ENCODE peak calls at places on chromosomes 5 and 9, in ten cellular contexts. H is AG04449, D is uterus, X is psoas muscle, F is lower leg skin, E is BE2C, B is MM.1S, Y is lower lobe of right lung, L is gastrocnemius medialis, M is omental fat pad. R is an unnamed sample.

GRCh38 chr9:99876190-99876589 is 30.3 kb upstream of the STX17 start:
- DNase-seq in H (no peak), D (no peak), X (no peak), F (no peak), E (no peak), B (no peak), Y (no peak), L (no peak), M (no peak), R (no peak)

GRCh38 chr9:35858428-35858827 is 11.8 kb downstream of the OR13J1 start:
- DNase-seq in H (no peak), D (no peak), X (no peak), F (no peak), E (no peak), B (no peak), Y (no peak), L (no peak), M (no peak), R (no peak)

GRCh38 chr5:131171276-131171815 is 602 bp downstream of the LYRM7 start:
- DNase-seq in H (no peak), D (no peak), X (no peak), F (no peak), E (no peak), B (peak), Y (no peak), L (no peak), M (no peak), R (no peak)

GRCh38 chr5:132362086-132362485 is 7.4 kb upstream of the SLC22A5 start:
- DNase-seq in H (no peak), D (no peak), X (no peak), F (no peak), E (no peak), B (no peak), Y (no peak), L (no peak), M (no peak), R (no peak)

GRCh38 chr9:2802494-2802921 is 41.4 kb downstream of the PUM3 start:
- DNase-seq in H (peak), D (no peak), X (no peak), F (no peak), E (no peak), B (no peak), Y (no peak), L (no peak), M (no peak), R (no peak)

GRCh38 chr5:1208743-1209551 is 7.6 kb downstream of the SLC6A19 start:
- DNase-seq in H (no peak), D (no peak), X (peak), F (no peak), E (no peak), B (no peak), Y (peak), L (no peak), M (no peak), R (peak)

GRCh38 chr9:81621785-81622243 is 67.5 kb downstream of the TLE1 start:
- DNase-seq in H (no peak), D (no peak), X (no peak), F (no peak), E (no peak), B (no peak), Y (no peak), L (no peak), M (no peak), R (no peak)

GRCh38 chr5:78295035-78295961 is 800 bp upstream of the AP3B1 start:
- DNase-seq in H (no peak), D (peak), X (peak), F (peak), E (peak), B (peak), Y (peak), L (peak), M (no peak), R (peak)

GRCh38 chr9:121557581-121558422 is 58.2 kb upstream of the GGTA1 start:
- DNase-seq in H (peak), D (peak), X (peak), F (peak), E (no peak), B (no peak), Y (peak), L (peak), M (no peak), R (peak)

GRCh38 chr9:89527084-89527483 is 29.2 kb upstream of the SEMA4D start:
- DNase-seq in H (no peak), D (no peak), X (peak), F (no peak), E (no peak), B (no peak), Y (peak), L (no peak), M (no peak), R (no peak)

GRCh38 chr9:127858041-127858512 is 3.6 kb upstream of the ENG start:
- DNase-seq in H (no peak), D (peak), X (peak), F (no peak), E (peak), B (no peak), Y (no peak), L (no peak), M (no peak), R (no peak)

GRCh38 chr5:17219006-17219422 is 1.6 kb downstream of the BASP1 start:
- DNase-seq in H (no peak), D (no peak), X (no peak), F (no peak), E (peak), B (no peak), Y (no peak), L (no peak), M (no peak), R (peak)

GRCh38 chr9:114366334-114367128 is 21.3 kb downstream of the AKNA start:
- DNase-seq in H (peak), D (no peak), X (no peak), F (no peak), E (no peak), B (peak), Y (no peak), L (no peak), M (no peak), R (no peak)

GRCh38 chr9:136672431-136673087 is 9.8 kb downstream of the EGFL7 start:
- DNase-seq in H (no peak), D (no peak), X (no peak), F (no peak), E (no peak), B (no peak), Y (no peak), L (no peak), M (no peak), R (no peak)

GRCh38 chr9:133701321-133701980 is 36.7 kb downstream of the SARDH start:
- DNase-seq in H (no peak), D (peak), X (no peak), F (no peak), E (peak), B (no peak), Y (peak), L (no peak), M (no peak), R (no peak)

GRCh38 chr5:109580225-109580624 is 109.5 kb upstream of the MAN2A1 start:
- DNase-seq in H (no peak), D (no peak), X (no peak), F (no peak), E (no peak), B (no peak), Y (no peak), L (no peak), M (no peak), R (no peak)
- TF ChIP-seq CTCF in H (no peak), D (no peak), X (no peak), F (no peak), E (no peak), B (no peak), Y (no peak), L (no peak), M (no peak), R (no peak)

GRCh38 chr5:146703899-146704298 is 174.7 kb downstream of the PPP2R2B start:
- DNase-seq in H (no peak), D (no peak), X (no peak), F (no peak), E (no peak), B (no peak), Y (no peak), L (no peak), M (no peak), R (no peak)

GRCh38 chr5:146704949-146705665 is 173.4 kb downstream of the PPP2R2B start:
- DNase-seq in H (no peak), D (no peak), X (no peak), F (no peak), E (no peak), B (no peak), Y (no peak), L (no peak), M (no peak), R (no peak)

GRCh38 chr5:146707316-146707715 is 171.2 kb downstream of the PPP2R2B start:
- DNase-seq in H (no peak), D (no peak), X (no peak), F (no peak), E (no peak), B (no peak), Y (no peak), L (no peak), M (no peak), R (no peak)

GRCh38 chr5:146703499-146703898 is 175.1 kb downstream of the PPP2R2B start:
- DNase-seq in H (no peak), D (no peak), X (no peak), F (no peak), E (no peak), B (no peak), Y (no peak), L (no peak), M (no peak), R (no peak)

DNA sequence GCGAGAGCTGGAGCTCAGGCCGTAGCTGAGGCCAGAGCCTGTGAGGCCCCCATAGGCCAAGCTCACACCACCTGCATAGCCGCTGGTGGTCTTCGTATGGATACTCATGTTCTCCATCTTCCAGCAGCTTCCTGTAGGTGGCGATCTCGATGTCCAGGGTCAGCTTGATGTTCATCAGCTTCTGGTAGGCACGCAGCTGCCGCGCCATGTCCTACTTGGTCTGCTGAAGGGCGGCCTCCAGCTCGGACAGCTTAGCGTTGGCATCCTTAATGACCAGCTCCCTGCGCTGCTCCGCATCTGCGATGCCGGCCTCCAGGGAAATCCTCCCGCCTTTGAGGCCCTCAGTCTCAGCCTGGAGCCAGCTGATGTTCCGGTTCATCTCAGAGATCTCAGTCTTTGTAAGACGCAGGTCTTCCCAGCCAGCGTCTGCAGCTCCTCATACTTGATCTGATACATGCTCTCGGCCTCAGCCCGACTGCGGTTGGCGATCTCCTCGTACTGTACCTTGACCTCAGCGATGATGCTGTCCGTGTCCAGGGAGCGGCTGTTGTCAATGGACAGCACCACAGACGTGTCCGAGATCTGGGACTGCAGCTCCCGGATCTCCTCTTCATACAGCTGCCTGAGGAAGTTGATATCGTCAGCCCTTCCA is 172.1 kb downstream of the PPP2R2B start:
- DNase-seq in H (no peak), D (no peak), X (no peak), F (no peak), E (peak), B (no peak), Y (peak), L (no peak), M (no peak), R (no peak)
- TF ChIP-seq CTCF in H (no peak), D (no peak), X (no peak), F (no peak), E (peak), B (no peak), Y (no peak), L (no peak), M (no peak), R (no peak)

DNA sequence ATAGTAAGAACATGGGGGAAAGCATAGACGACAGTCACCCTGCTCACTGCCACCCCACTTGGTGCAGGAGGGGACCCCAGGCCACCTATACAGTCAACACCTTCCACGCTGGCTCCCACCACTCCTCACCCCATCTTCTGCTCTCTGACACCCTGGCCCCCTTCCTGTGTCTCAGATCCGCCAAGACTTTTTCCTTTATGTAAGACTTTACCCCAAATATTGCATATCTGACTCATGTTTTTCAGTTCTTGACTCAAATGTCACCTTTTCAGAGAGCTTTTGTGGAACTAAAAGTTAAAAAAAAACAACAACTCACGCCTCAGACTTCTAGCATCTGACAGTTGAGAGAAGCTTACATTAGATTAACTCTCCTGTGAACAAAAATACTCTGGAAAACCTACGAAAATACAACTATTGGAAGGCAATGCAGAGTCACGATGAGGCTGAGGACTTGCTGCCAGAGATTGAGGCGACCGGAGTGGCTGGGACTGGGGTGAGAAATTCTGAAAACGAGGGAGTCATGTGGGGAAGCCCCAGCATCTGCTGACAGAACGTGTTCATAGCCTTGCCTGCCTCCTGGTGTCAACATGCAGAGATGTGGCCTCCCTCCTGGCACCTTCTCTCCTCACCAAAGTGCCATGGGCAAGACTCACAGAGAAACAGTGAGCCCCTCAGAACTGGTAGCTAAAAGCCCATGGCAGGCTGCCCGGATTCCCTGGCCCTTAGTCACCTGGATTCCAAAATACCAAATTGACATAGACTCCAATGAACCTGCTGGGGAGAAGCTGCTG is 22.4 kb upstream of the FCN2 start:
- DNase-seq in H (no peak), D (no peak), X (no peak), F (no peak), E (peak), B (no peak), Y (no peak), L (no peak), M (no peak), R (no peak)
- TF ChIP-seq CTCF in H (peak), D (no peak), X (no peak), F (no peak), E (no peak), B (no peak), Y (no peak), L (no peak), M (no peak), R (no peak)

DNA sequence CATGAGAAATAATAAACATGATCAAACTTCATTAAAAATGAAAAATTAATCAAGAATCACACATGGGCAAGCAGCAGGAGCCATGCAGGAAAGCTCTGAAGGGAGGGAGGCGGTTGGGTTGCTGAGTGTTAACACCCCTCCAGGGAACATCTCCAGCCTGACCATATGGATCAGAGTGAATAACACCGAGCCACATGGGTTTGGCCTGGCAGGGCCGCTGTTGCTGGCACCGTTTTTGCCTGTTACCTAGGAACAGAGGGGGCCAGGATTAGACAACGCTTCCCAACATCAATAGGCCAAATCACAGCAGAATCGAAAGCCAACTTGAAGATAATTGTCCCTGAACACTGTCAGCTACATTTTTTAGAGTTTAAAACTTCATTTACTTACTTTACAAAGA is 160.2 kb downstream of the DENND1A start:
- DNase-seq in H (no peak), D (no peak), X (no peak), F (no peak), E (peak), B (no peak), Y (no peak), L (no peak), M (no peak), R (no peak)
- TF ChIP-seq CTCF in H (no peak), D (no peak), X (no peak), F (no peak), E (no peak), B (no peak), Y (no peak), L (no peak), M (no peak), R (no peak)

GRCh38 chr5:125349432-125349831 is 603.0 kb upstream of the ZNF608 start:
- DNase-seq in H (no peak), D (no peak), X (no peak), F (no peak), E (no peak), B (no peak), Y (no peak), L (no peak), M (no peak), R (no peak)
- TF ChIP-seq CTCF in H (no peak), D (no peak), X (no peak), F (no peak), E (no peak), B (no peak), Y (no peak), L (no peak), M (no peak), R (no peak)

DNA sequence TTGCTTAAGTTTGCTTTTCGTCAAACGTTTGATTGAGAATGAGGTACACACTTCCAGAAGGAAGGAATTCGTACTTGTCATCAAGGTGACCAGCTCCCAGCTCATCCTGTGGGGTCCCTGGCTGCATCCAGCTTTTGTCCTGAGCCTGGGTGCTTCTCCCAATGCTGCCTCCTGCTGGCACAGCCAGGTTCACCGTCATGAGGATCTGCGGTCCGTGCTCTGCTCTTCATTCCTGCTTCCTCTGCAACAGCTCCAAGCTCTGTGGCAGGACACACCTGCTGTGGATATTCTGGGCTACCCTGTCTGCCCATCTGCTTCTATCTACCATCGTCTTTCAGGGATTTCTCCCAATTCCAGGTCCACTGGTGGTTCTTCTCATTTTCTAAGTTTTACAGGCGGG is 13.3 kb upstream of the UBE2QL1 start:
- DNase-seq in H (no peak), D (no peak), X (no peak), F (no peak), E (peak), B (peak), Y (no peak), L (no peak), M (no peak), R (peak)
- TF ChIP-seq CTCF in H (no peak), D (no peak), X (peak), F (no peak), E (peak), B (peak), Y (peak), L (peak), M (no peak), R (peak)

GRCh38 chr9:18137815-18138214 is 336.1 kb upstream of the ADAMTSL1 start:
- DNase-seq in H (no peak), D (no peak), X (no peak), F (no peak), E (no peak), B (no peak), Y (no peak), L (no peak), M (no peak), R (no peak)
- TF ChIP-seq CTCF in H (no peak), D (no peak), X (no peak), F (no peak), E (peak), B (no peak), Y (no peak), L (no peak), M (no peak), R (no peak)

GRCh38 chr5:56815657-56816545 is 552 bp downstream of the MAP3K1 start:
- DNase-seq in H (no peak), D (peak), X (peak), F (no peak), E (no peak), B (peak), Y (peak), L (no peak), M (no peak), R (peak)

GRCh38 chr5:56819027-56819881 is 3.9 kb downstream of the MAP3K1 start:
- DNase-seq in H (no peak), D (no peak), X (no peak), F (no peak), E (no peak), B (no peak), Y (no peak), L (no peak), M (no peak), R (no peak)

GRCh38 chr5:56816546-56817081 is 1.3 kb downstream of the MAP3K1 start:
- DNase-seq in H (no peak), D (peak), X (peak), F (peak), E (peak), B (peak), Y (peak), L (no peak), M (peak), R (peak)

GRCh38 chr5:56817306-56817986 is 2.1 kb downstream of the MAP3K1 start:
- DNase-seq in H (no peak), D (no peak), X (no peak), F (no peak), E (no peak), B (peak), Y (no peak), L (no peak), M (no peak), R (no peak)

GRCh38 chr5:56818409-56819026 is 3.2 kb downstream of the MAP3K1 start:
- DNase-seq in H (no peak), D (no peak), X (no peak), F (no peak), E (no peak), B (no peak), Y (no peak), L (no peak), M (no peak), R (no peak)
- TF ChIP-seq CTCF in H (no peak), D (peak), X (no peak), F (no peak), E (peak), B (no peak), Y (no peak), L (no peak), M (no peak), R (no peak)

DNA sequence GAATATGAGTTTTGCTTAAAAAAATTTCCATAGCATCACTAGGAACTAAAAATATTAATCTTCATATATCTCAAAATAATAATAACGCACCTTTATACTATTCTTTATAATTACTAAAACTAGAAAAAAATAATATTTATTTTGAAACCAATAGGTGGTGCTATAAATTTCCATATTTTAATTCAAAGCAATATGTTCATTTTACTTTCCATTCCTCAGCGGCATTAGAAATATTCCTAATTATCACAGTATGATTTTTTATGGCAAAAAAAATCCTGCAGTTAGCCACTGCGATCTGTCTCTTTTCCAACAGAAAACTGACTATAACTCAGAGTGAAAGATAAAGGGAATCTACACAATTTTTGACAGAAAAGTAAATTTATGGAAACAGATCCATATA is 167.4 kb upstream of the MPDZ start:
- DNase-seq in H (no peak), D (no peak), X (no peak), F (no peak), E (no peak), B (no peak), Y (no peak), L (no peak), M (no peak), R (no peak)
- TF ChIP-seq CTCF in H (no peak), D (peak), X (peak), F (no peak), E (no peak), B (no peak), Y (no peak), L (peak), M (no peak), R (no peak)

R was measured in endothelial cell.